ENCODE peak calls at places on chromosome 16, in five cellular contexts. One of them, this sample, is unnamed.

GRCh38 chr16:9091867-9092281 is 430 bp downstream of the HAPSTR1 start:
- DNase-seq in SW480: no peak
- DNase-seq in NCI-H1694: no peak
- DNase-seq in stimulated activated CD8-positive, alpha-beta memory T cell treated with anti-CD3 and anti-CD28 coated beads, Interleukin-7, amount 100 ng/mL, for 4 hours: no peak
- DNase-seq in effector memory CD4-positive, alpha-beta T cell: peak
- DNase-seq in this sample: peak

GRCh38 chr16:80092686-80093085 is 448.1 kb upstream of the DYNLRB2 start:
- DNase-seq in SW480: no peak
- DNase-seq in NCI-H1694: no peak
- DNase-seq in effector memory CD4-positive, alpha-beta T cell: no peak
- DNase-seq in stimulated activated CD8-positive, alpha-beta memory T cell treated with anti-CD3 and anti-CD28 coated beads, Interleukin-7, amount 100 ng/mL, for 4 hours: no peak
- DNase-seq in this sample: no peak

GRCh38 chr16:86387461-86388440 is 122.6 kb upstream of the FOXF1 start:
- DNase-seq in SW480: peak
- DNase-seq in stimulated activated CD8-positive, alpha-beta memory T cell treated with anti-CD3 and anti-CD28 coated beads, Interleukin-7, amount 100 ng/mL, for 4 hours: no peak
- DNase-seq in effector memory CD4-positive, alpha-beta T cell: no peak
- DNase-seq in NCI-H1694: no peak
- DNase-seq in this sample: no peak

GRCh38 chr16:17476414-17477259 is 5.9 kb upstream of the XYLT1 start:
- DNase-seq in stimulated activated CD8-positive, alpha-beta memory T cell treated with anti-CD3 and anti-CD28 coated beads, Interleukin-7, amount 100 ng/mL, for 4 hours: no peak
- DNase-seq in SW480: peak
- DNase-seq in NCI-H1694: peak
- DNase-seq in effector memory CD4-positive, alpha-beta T cell: no peak
- DNase-seq in this sample: peak

GRCh38 chr16:19698480-19699465 is 19.3 kb downstream of the KNOP1 start:
- DNase-seq in NCI-H1694: no peak
- DNase-seq in stimulated activated CD8-positive, alpha-beta memory T cell treated with anti-CD3 and anti-CD28 coated beads, Interleukin-7, amount 100 ng/mL, for 4 hours: no peak
- DNase-seq in SW480: no peak
- DNase-seq in effector memory CD4-positive, alpha-beta T cell: no peak
- DNase-seq in this sample: no peak

GRCh38 chr16:66740533-66740932 is 10.9 kb downstream of the DYNC1LI2 start:
- DNase-seq in stimulated activated CD8-positive, alpha-beta memory T cell treated with anti-CD3 and anti-CD28 coated beads, Interleukin-7, amount 100 ng/mL, for 4 hours: no peak
- DNase-seq in NCI-H1694: no peak
- DNase-seq in SW480: no peak
- DNase-seq in effector memory CD4-positive, alpha-beta T cell: no peak
- DNase-seq in this sample: no peak

GRCh38 chr16:87254271-87254670 is 62.9 kb downstream of the C16orf95 start:
- DNase-seq in stimulated activated CD8-positive, alpha-beta memory T cell treated with anti-CD3 and anti-CD28 coated beads, Interleukin-7, amount 100 ng/mL, for 4 hours: no peak
- DNase-seq in effector memory CD4-positive, alpha-beta T cell: no peak
- DNase-seq in NCI-H1694: no peak
- DNase-seq in SW480: no peak
- DNase-seq in this sample: no peak

GRCh38 chr16:31214705-31215286 is 877 bp downstream of the TRIM72 start:
- DNase-seq in effector memory CD4-positive, alpha-beta T cell: no peak
- DNase-seq in NCI-H1694: no peak
- DNase-seq in SW480: no peak
- DNase-seq in stimulated activated CD8-positive, alpha-beta memory T cell treated with anti-CD3 and anti-CD28 coated beads, Interleukin-7, amount 100 ng/mL, for 4 hours: no peak
- DNase-seq in this sample: no peak

GRCh38 chr16:1366712-1367299 is 15.1 kb downstream of the GNPTG start:
- DNase-seq in NCI-H1694: no peak
- DNase-seq in SW480: no peak
- DNase-seq in effector memory CD4-positive, alpha-beta T cell: no peak
- DNase-seq in stimulated activated CD8-positive, alpha-beta memory T cell treated with anti-CD3 and anti-CD28 coated beads, Interleukin-7, amount 100 ng/mL, for 4 hours: no peak
- DNase-seq in this sample: no peak

GRCh38 chr16:3023415-3023668 is 400 bp downstream of the HCFC1R1 start:
- DNase-seq in effector memory CD4-positive, alpha-beta T cell: no peak
- DNase-seq in stimulated activated CD8-positive, alpha-beta memory T cell treated with anti-CD3 and anti-CD28 coated beads, Interleukin-7, amount 100 ng/mL, for 4 hours: no peak
- DNase-seq in NCI-H1694: peak
- DNase-seq in SW480: peak
- DNase-seq in this sample: peak

GRCh38 chr16:72635104-72635503 is 412.8 kb downstream of the ZFHX3 start:
- DNase-seq in SW480: no peak
- DNase-seq in stimulated activated CD8-positive, alpha-beta memory T cell treated with anti-CD3 and anti-CD28 coated beads, Interleukin-7, amount 100 ng/mL, for 4 hours: no peak
- DNase-seq in effector memory CD4-positive, alpha-beta T cell: no peak
- DNase-seq in NCI-H1694: no peak
- DNase-seq in this sample: no peak

GRCh38 chr16:30488764-30489595 is 16.4 kb downstream of the ITGAL start:
- DNase-seq in SW480: no peak
- DNase-seq in stimulated activated CD8-positive, alpha-beta memory T cell treated with anti-CD3 and anti-CD28 coated beads, Interleukin-7, amount 100 ng/mL, for 4 hours: no peak
- DNase-seq in effector memory CD4-positive, alpha-beta T cell: no peak
- DNase-seq in NCI-H1694: no peak
- DNase-seq in this sample: no peak

GRCh38 chr16:12586701-12587100 is 217.0 kb downstream of the CPPED1 start:
- DNase-seq in stimulated activated CD8-positive, alpha-beta memory T cell treated with anti-CD3 and anti-CD28 coated beads, Interleukin-7, amount 100 ng/mL, for 4 hours: no peak
- DNase-seq in NCI-H1694: no peak
- DNase-seq in SW480: no peak
- DNase-seq in effector memory CD4-positive, alpha-beta T cell: no peak
- DNase-seq in this sample: no peak

GRCh38 chr16:1964046-1964505 is 550 bp downstream of the RPS2 start:
- DNase-seq in effector memory CD4-positive, alpha-beta T cell: peak
- DNase-seq in NCI-H1694: no peak
- DNase-seq in stimulated activated CD8-positive, alpha-beta memory T cell treated with anti-CD3 and anti-CD28 coated beads, Interleukin-7, amount 100 ng/mL, for 4 hours: no peak
- DNase-seq in SW480: no peak
- DNase-seq in this sample: no peak

GRCh38 chr16:87955302-87956168 is 4.3 kb downstream of the BANP start:
- DNase-seq in stimulated activated CD8-positive, alpha-beta memory T cell treated with anti-CD3 and anti-CD28 coated beads, Interleukin-7, amount 100 ng/mL, for 4 hours: no peak
- DNase-seq in NCI-H1694: no peak
- DNase-seq in effector memory CD4-positive, alpha-beta T cell: no peak
- DNase-seq in SW480: no peak
- DNase-seq in this sample: no peak

This sample was measured in NCI-H446.